ENCODE peak calls at places on chromosome 21, in seven cellular contexts. B is activated effector memory CD4-positive, alpha-beta T cell treated with Interleukin-2 at 50 U/mL for 16 hours; J is choroid plexus epithelial cell; C is NCI-H1417; A is kidney glomerular epithelial cell; Y is stimulated activated CD4-positive, alpha-beta T cell treated with anti-CD3 and anti-CD28 coated beads, Interleukin-2, amount 100 ng/mL, for 48 hours; I is CD4-positive, CD25-positive, alpha-beta regulatory T cell. E is an unnamed sample.

GRCh38 chr21:45417256-45417950 is 12.4 kb downstream of the COL18A1 start:
- DNase-seq in I (no peak), J (no peak), Y (no peak), C (no peak), A (no peak), B (no peak), E (no peak)

GRCh38 chr21:15874610-15875009 is 144.8 kb downstream of the USP25 start:
- DNase-seq in B (no peak), Y (no peak), A (no peak), I (no peak), C (no peak), J (peak), E (no peak)

GRCh38 chr21:31693222-31693621 is 33.7 kb downstream of the SOD1 start:
- DNase-seq in J (no peak), C (no peak), Y (no peak), I (no peak), A (no peak), B (no peak), E (no peak)

GRCh38 chr21:33069994-33070811 is at the start of gene OLIG1:
- DNase-seq in I (no peak), Y (peak), C (no peak), A (no peak), B (no peak), J (peak), E (no peak)

GRCh38 chr21:26153758-26154157 is 16.8 kb downstream of the APP start:
- DNase-seq in J (peak), B (no peak), Y (no peak), A (no peak), C (no peak), I (no peak), E (no peak)

GRCh38 chr21:41771625-41771945 is 4.7 kb upstream of the RIPK4 start:
- DNase-seq in C (no peak), I (no peak), B (no peak), Y (no peak), J (no peak), A (no peak), E (no peak)

GRCh38 chr21:36207577-36208320 is 51.1 kb downstream of the DOP1B start:
- DNase-seq in J (peak), A (peak), I (no peak), Y (no peak), B (no peak), C (no peak), E (no peak)

GRCh38 chr21:39220150-39220549 is 36.9 kb upstream of the PSMG1 start:
- DNase-seq in A (no peak), C (no peak), J (no peak), I (no peak), Y (peak), B (no peak), E (no peak)

GRCh38 chr21:45957986-45958610 is 23.5 kb upstream of the COL6A1 start:
- DNase-seq in Y (no peak), A (no peak), I (no peak), B (no peak), J (peak), C (no peak), E (no peak)

GRCh38 chr21:40146201-40146890 is 279.1 kb downstream of the PCP4 start:
- DNase-seq in B (no peak), A (no peak), C (no peak), J (no peak), Y (no peak), I (no peak), E (no peak)

GRCh38 chr21:33491373-33492102 is at the start of gene DNAJC28:
- DNase-seq in Y (peak), J (peak), B (peak), A (peak), C (peak), I (peak), E (peak)

GRCh38 chr21:42648606-42649005 is 4.8 kb upstream of the PDE9A start:
- DNase-seq in J (no peak), A (no peak), Y (no peak), B (no peak), I (no peak), C (no peak), E (no peak)

GRCh38 chr21:42341776-42342542 is 8.8 kb downstream of the TFF2 start:
- DNase-seq in A (no peak), B (no peak), C (no peak), Y (no peak), J (no peak), I (no peak), E (no peak)

GRCh38 chr21:34642211-34643075 is 26.4 kb upstream of the CLIC6 start:
- DNase-seq in A (no peak), I (no peak), B (no peak), C (no peak), J (peak), Y (no peak), E (no peak)

GRCh38 chr21:42132183-42132582 is 61.1 kb downstream of the UMODL1 start:
- DNase-seq in C (no peak), I (no peak), J (no peak), Y (no peak), B (no peak), A (no peak), E (no peak)

GRCh38 chr21:34630536-34631143 is 15.7 kb upstream of the RCAN1 start:
- DNase-seq in J (peak), C (peak), A (peak), I (peak), Y (no peak), B (no peak), E (no peak)

GRCh38 chr21:41703857-41704501 is 62.9 kb downstream of the RIPK4 start:
- DNase-seq in J (no peak), I (no peak), A (no peak), B (no peak), C (no peak), Y (no peak), E (no peak)

GRCh38 chr21:23968722-23969647 is 1638.3 kb downstream of the MRPL39 start:
- DNase-seq in A (peak), C (peak), I (peak), J (peak), B (peak), Y (peak), E (peak)

GRCh38 chr21:34835526-34835925 is 166.7 kb downstream of the CLIC6 start:
- DNase-seq in B (no peak), I (no peak), Y (no peak), J (peak), C (no peak), A (no peak), E (no peak)

GRCh38 chr21:29196021-29196663 is 65.7 kb downstream of the MAP3K7CL start:
- DNase-seq in I (peak), B (peak), J (peak), A (peak), C (no peak), Y (peak), E (peak)

GRCh38 chr21:17636711-17637110 is 24.0 kb upstream of the BTG3 start:
- DNase-seq in I (no peak), Y (no peak), C (no peak), J (no peak), B (no peak), A (no peak), E (no peak)

GRCh38 chr21:29064850-29065481 is 8.5 kb downstream of the CCT8 start:
- DNase-seq in C (no peak), J (no peak), Y (no peak), I (no peak), B (no peak), A (no peak), E (no peak)

GRCh38 chr21:31750843-31751242 is 18.9 kb upstream of the SCAF4 start:
- DNase-seq in J (no peak), A (no peak), Y (no peak), C (no peak), B (no peak), I (no peak), E (no peak)

GRCh38 chr21:36396971-36397370 is 11.8 kb downstream of the CHAF1B start:
- DNase-seq in B (no peak), J (no peak), Y (no peak), I (no peak), A (no peak), C (no peak), E (no peak)

GRCh38 chr21:35294231-35294898 is 245.3 kb upstream of the RUNX1 start:
- DNase-seq in I (no peak), B (no peak), J (no peak), Y (no peak), A (peak), C (peak), E (no peak)

GRCh38 chr21:27040738-27041137 is 73.8 kb upstream of the ADAMTS5 start:
- DNase-seq in Y (no peak), I (no peak), A (no peak), J (no peak), C (no peak), B (no peak), E (no peak)

GRCh38 chr21:42414928-42415769 is 11.4 kb downstream of the UBASH3A start:
- DNase-seq in C (no peak), I (peak), A (peak), B (peak), Y (peak), J (peak), E (peak)

GRCh38 chr21:38760017-38760761 is 45.5 kb upstream of the ETS2 start:
- DNase-seq in A (no peak), B (no peak), Y (no peak), J (no peak), I (no peak), C (no peak), E (no peak)

GRCh38 chr21:17819878-17820232 is 699 bp upstream of the C21orf91 start:
- DNase-seq in C (peak), B (no peak), J (no peak), Y (no peak), I (no peak), A (no peak), E (no peak)

GRCh38 chr21:26795866-26796329 is 49.3 kb downstream of the ADAMTS1 start:
- DNase-seq in A (peak), C (no peak), I (no peak), Y (no peak), B (no peak), J (peak), E (no peak)

GRCh38 chr21:44804762-44805161 is 3.1 kb upstream of the UBE2G2 start:
- DNase-seq in A (no peak), I (no peak), Y (no peak), C (no peak), B (no peak), J (no peak), E (no peak)

GRCh38 chr21:27649323-27649722 is 682.4 kb upstream of the ADAMTS5 start:
- DNase-seq in B (no peak), C (no peak), A (no peak), Y (no peak), I (no peak), J (peak), E (no peak)

GRCh38 chr21:46144464-46145070 is 10.8 kb downstream of the FTCD start:
- DNase-seq in Y (no peak), C (no peak), B (no peak), A (no peak), I (no peak), J (no peak), E (no peak)

GRCh38 chr21:37683396-37684114 is 232.7 kb downstream of the KCNJ6 start:
- DNase-seq in A (no peak), C (no peak), I (no peak), Y (no peak), J (no peak), B (no peak), E (no peak)

GRCh38 chr21:16588433-16588860 is 858.7 kb downstream of the USP25 start:
- DNase-seq in B (no peak), I (no peak), A (peak), J (peak), Y (no peak), C (peak), E (no peak)

GRCh38 chr21:39637971-39638628 is 25.4 kb downstream of the B3GALT5 start:
- DNase-seq in J (no peak), C (no peak), B (no peak), A (peak), I (no peak), Y (no peak), E (no peak)

GRCh38 chr21:33374874-33375644 is 28.2 kb upstream of the IFNGR2 start:
- DNase-seq in A (no peak), J (no peak), B (no peak), Y (no peak), I (no peak), C (no peak), E (no peak)

GRCh38 chr21:44748621-44749020 is 37.2 kb upstream of the TSPEAR start:
- DNase-seq in J (no peak), Y (no peak), A (no peak), I (no peak), B (no peak), C (no peak), E (no peak)

E was measured in stimulated activated naive CD4-positive, alpha-beta T cell treated with Interleukin-2 at 50 U/mL for 16 hours.